ENCODE peak calls at places on chromosomes 3 and 15, in five cellular contexts. N, I, W, V and U are unnamed samples.

GRCh38 chr3:65596511-65597224 is 442.1 kb downstream of the MAGI1 start:
- DNase-seq in N (no peak), I (no peak), W (no peak), V (no peak), U (no peak)

GRCh38 chr15:40257656-40258450 is 19.0 kb downstream of the PAK6 start:
- DNase-seq in N (no peak), I (no peak), W (no peak), V (no peak), U (no peak)

GRCh38 chr3:117052356-117052755 is 342.8 kb downstream of the TUSC7 start:
- DNase-seq in N (peak), I (no peak), W (no peak), V (no peak), U (no peak)

GRCh38 chr15:52004806-52005205 is 14.2 kb upstream of the MAPK6 start:
- DNase-seq in N (no peak), I (no peak), W (no peak), V (no peak), U (no peak)

GRCh38 chr3:71885001-71885400 is 100.1 kb upstream of the PROK2 start:
- DNase-seq in N (no peak), I (no peak), W (no peak), V (no peak), U (no peak)

GRCh38 chr3:136602818-136603217 is 149.4 kb downstream of the STAG1 start:
- DNase-seq in N (no peak), I (no peak), W (no peak), V (no peak), U (no peak)

GRCh38 chr15:94323076-94323475 is 91.7 kb downstream of the MCTP2 start:
- DNase-seq in N (no peak), I (no peak), W (no peak), V (no peak), U (no peak)

GRCh38 chr15:80309769-80310384 is 57.9 kb upstream of the CTXND1 start:
- DNase-seq in N (no peak), I (no peak), W (no peak), V (no peak), U (no peak)

GRCh38 chr3:52150357-52150756 is 3.9 kb downstream of the POC1A start:
- DNase-seq in N (no peak), I (no peak), W (no peak), V (no peak), U (no peak)

GRCh38 chr3:141278196-141279073 is 46.8 kb downstream of the PXYLP1 start:
- DNase-seq in N (no peak), I (no peak), W (no peak), V (no peak), U (peak)

GRCh38 chr3:133535971-133536634 is 37.4 kb upstream of the CDV3 start:
- DNase-seq in N (peak), I (no peak), W (no peak), V (no peak), U (no peak)

GRCh38 chr15:37397266-37398022 is 297.1 kb upstream of the MEIS2 start:
- DNase-seq in N (no peak), I (no peak), W (no peak), V (no peak), U (no peak)

GRCh38 chr15:40054746-40055575 is 16.0 kb upstream of the SRP14 start:
- DNase-seq in N (no peak), I (no peak), W (no peak), V (no peak), U (peak)

GRCh38 chr3:185490241-185490640 is 8.6 kb downstream of the TMEM41A start:
- DNase-seq in N (no peak), I (no peak), W (no peak), V (no peak), U (no peak)

GRCh38 chr3:135084404-135084803 is 289.3 kb downstream of the EPHB1 start:
- DNase-seq in N (no peak), I (no peak), W (no peak), V (no peak), U (no peak)

GRCh38 chr3:170002829-170003228 is 35.0 kb upstream of the GPR160 start:
- DNase-seq in N (no peak), I (no peak), W (no peak), V (no peak), U (no peak)

GRCh38 chr3:149879872-149880271 is 66.9 kb downstream of the RNF13 start:
- DNase-seq in N (peak), I (no peak), W (no peak), V (no peak), U (no peak)

GRCh38 chr3:156535162-156535627 is 19.7 kb downstream of the SSR3 start:
- DNase-seq in N (peak), I (no peak), W (no peak), V (no peak), U (peak)

GRCh38 chr3:172042136-172042535 is 2.8 kb downstream of the FNDC3B start:
- DNase-seq in N (no peak), I (no peak), W (no peak), V (no peak), U (no peak)

GRCh38 chr3:54897028-54897711 is 30.7 kb downstream of the LRTM1 start:
- DNase-seq in N (no peak), I (no peak), W (no peak), V (no peak), U (no peak)

GRCh38 chr15:29070471-29071192 is 184.9 kb downstream of the APBA2 start:
- DNase-seq in N (no peak), I (no peak), W (no peak), V (no peak), U (no peak)

GRCh38 chr15:66780172-66780972 is 78.3 kb downstream of the SMAD6 start:
- DNase-seq in N (no peak), I (no peak), W (no peak), V (no peak), U (no peak)

GRCh38 chr15:63752979-63753378 is 80.8 kb downstream of the HERC1 start:
- DNase-seq in N (no peak), I (no peak), W (no peak), V (no peak), U (no peak)

GRCh38 chr3:197749315-197749600 is 425 bp upstream of the FYTTD1 start:
- DNase-seq in N (no peak), I (peak), W (no peak), V (peak), U (no peak)

GRCh38 chr3:39405687-39406367 is 693 bp upstream of the RPSA start:
- DNase-seq in N (no peak), I (no peak), W (no peak), V (no peak), U (no peak)

GRCh38 chr3:116135462-116135861 is 309.8 kb downstream of the LSAMP start:
- DNase-seq in N (no peak), I (no peak), W (no peak), V (no peak), U (no peak)

GRCh38 chr3:72255191-72255590 is 470.2 kb upstream of the PROK2 start:
- DNase-seq in N (peak), I (no peak), W (no peak), V (no peak), U (peak)

GRCh38 chr3:16697437-16698258 is 92.4 kb upstream of the DAZL start:
- DNase-seq in N (no peak), I (no peak), W (no peak), V (no peak), U (no peak)

GRCh38 chr3:12629560-12629959 is 34.4 kb downstream of the RAF1 start:
- DNase-seq in N (peak), I (no peak), W (no peak), V (no peak), U (no peak)

GRCh38 chr3:133672461-133672860 is 10.7 kb upstream of the TOPBP1 start:
- DNase-seq in N (no peak), I (no peak), W (no peak), V (no peak), U (no peak)

GRCh38 chr3:156816091-156816793 is 9.9 kb upstream of the LEKR1 start:
- DNase-seq in N (peak), I (peak), W (peak), V (no peak), U (no peak)

GRCh38 chr15:22839046-22839705 is 710 bp downstream of the NIPA2 start:
- DNase-seq in N (no peak), I (no peak), W (no peak), V (no peak), U (no peak)